ENCODE peak calls at places on chromosomes 5 and 9, in nine cellular contexts. W, Z, I, A, K, B, G, S and Y are unnamed samples.

GRCh38 chr5:170135796-170136490 is 30.2 kb downstream of the FOXI1 start:
- DNase-seq in W (no peak), A (no peak), S (no peak), B (peak), Z (no peak), G (no peak), I (peak), K (no peak), Y (no peak)

GRCh38 chr5:57348376-57348775 is 134.2 kb downstream of the ACTBL2 start:
- DNase-seq in W (no peak), G (no peak), Z (no peak), S (no peak), I (no peak), A (no peak), B (peak), K (no peak), Y (no peak)

GRCh38 chr5:170791325-170791954 is 7.9 kb downstream of the GABRP start:
- DNase-seq in S (peak), Z (peak), W (no peak), G (peak), K (peak), B (peak), A (peak), I (no peak), Y (peak)

GRCh38 chr5:159341914-159342313 is 11.6 kb upstream of the IL12B start:
- DNase-seq in G (peak), A (no peak), W (peak), Z (peak), I (no peak), S (peak), K (no peak), B (peak), Y (peak)

GRCh38 chr5:137486707-137487106 is 12.4 kb downstream of the SPOCK1 start:
- DNase-seq in A (no peak), Z (peak), G (peak), K (no peak), W (no peak), S (peak), I (no peak), B (peak), Y (peak)

GRCh38 chr9:131668439-131669233 is 71.2 kb downstream of the RAPGEF1 start:
- DNase-seq in G (no peak), S (peak), A (peak), I (no peak), B (peak), W (peak), K (peak), Z (peak), Y (peak)

GRCh38 chr5:164097747-164098146 is 592.3 kb downstream of the MAT2B start:
- DNase-seq in W (no peak), I (no peak), B (peak), K (no peak), G (no peak), A (no peak), Z (no peak), S (no peak), Y (no peak)

GRCh38 chr5:172840077-172840777 is 6.2 kb downstream of the ERGIC1 start:
- DNase-seq in G (no peak), K (no peak), S (no peak), A (no peak), I (no peak), B (peak), W (peak), Z (no peak), Y (peak)

GRCh38 chr9:105119166-105119565 is 125.3 kb upstream of the SLC44A1 start:
- DNase-seq in K (no peak), I (no peak), A (no peak), W (no peak), S (no peak), B (no peak), G (no peak), Z (no peak), Y (no peak)

GRCh38 chr9:97293207-97293721 is 14.2 kb upstream of the CCDC180 start:
- DNase-seq in Z (peak), W (peak), B (peak), A (no peak), K (no peak), I (no peak), G (no peak), S (peak), Y (peak)

GRCh38 chr9:34374905-34375552 is 1.7 kb downstream of the MYORG start:
- DNase-seq in I (peak), B (no peak), A (peak), S (no peak), G (no peak), W (no peak), K (peak), Z (no peak), Y (no peak)

GRCh38 chr5:158875272-158875679 is 224.4 kb downstream of the EBF1 start:
- DNase-seq in A (no peak), G (no peak), B (peak), Z (peak), K (peak), W (no peak), I (no peak), S (no peak), Y (peak)

GRCh38 chr5:179367491-179367890 is 22.2 kb upstream of the ADAMTS2 start:
- DNase-seq in B (no peak), A (no peak), Z (no peak), K (no peak), S (no peak), W (peak), G (no peak), I (no peak), Y (no peak)

GRCh38 chr5:122312670-122312988 is 592 bp downstream of the SNCAIP start:
- DNase-seq in B (no peak), W (peak), I (no peak), G (no peak), S (no peak), K (no peak), A (no peak), Z (no peak), Y (no peak)

GRCh38 chr9:134434896-134435506 is 108.7 kb downstream of the RXRA start:
- DNase-seq in A (peak), S (peak), K (no peak), I (peak), B (peak), W (peak), Z (peak), G (peak), Y (peak)

GRCh38 chr5:145162641-145163040 is 672.5 kb downstream of the PRELID2 start:
- DNase-seq in G (no peak), A (no peak), B (no peak), W (no peak), K (no peak), S (no peak), Z (no peak), I (no peak), Y (no peak)

GRCh38 chr5:172683264-172683663 is 42.2 kb downstream of the NEURL1B start:
- DNase-seq in B (no peak), A (no peak), W (no peak), Z (no peak), S (no peak), I (no peak), K (no peak), G (no peak), Y (no peak)

GRCh38 chr9:95648225-95648624 is 131.5 kb upstream of the PTCH1 start:
- DNase-seq in I (no peak), B (no peak), S (no peak), K (no peak), A (no peak), G (no peak), W (no peak), Z (no peak), Y (no peak)

GRCh38 chr5:139482050-139482889 is at the start of gene STING1:
- DNase-seq in B (peak), G (peak), W (peak), I (peak), K (no peak), S (peak), Z (peak), A (peak), Y (peak)

GRCh38 chr5:139167052-139167451 is 31.1 kb downstream of the SIL1 start:
- DNase-seq in G (no peak), S (no peak), I (no peak), W (no peak), A (no peak), B (no peak), Z (no peak), K (no peak), Y (no peak)

GRCh38 chr5:32020271-32020670 is 153.8 kb downstream of the GOLPH3 start:
- DNase-seq in Z (no peak), I (no peak), S (no peak), K (peak), W (no peak), B (no peak), G (no peak), A (no peak), Y (no peak)

GRCh38 chr5:74250304-74251102 is 390.0 kb downstream of the ENC1 start:
- DNase-seq in Z (no peak), K (no peak), I (peak), G (no peak), B (no peak), W (no peak), A (no peak), S (no peak), Y (no peak)

GRCh38 chr5:170059221-170059620 is 46.5 kb upstream of the FOXI1 start:
- DNase-seq in B (no peak), W (no peak), Z (no peak), S (no peak), K (no peak), G (no peak), I (no peak), A (no peak), Y (no peak)

GRCh38 chr5:62115009-62115408 is 191.0 kb upstream of the KIF2A start:
- DNase-seq in K (no peak), Z (no peak), W (no peak), S (no peak), I (no peak), A (no peak), B (no peak), G (no peak), Y (peak)

GRCh38 chr5:122182491-122182921 is 53.2 kb downstream of the ZNF474 start:
- DNase-seq in Z (peak), B (peak), W (no peak), I (no peak), S (peak), K (no peak), A (peak), G (peak), Y (peak)

GRCh38 chr9:81683214-81683613 is 6.1 kb downstream of the TLE1 start:
- DNase-seq in I (no peak), Z (no peak), A (no peak), K (no peak), S (no peak), B (no peak), W (no peak), G (no peak), Y (no peak)

GRCh38 chr5:133969654-133970324 is 1.4 kb upstream of the C5orf15 start:
- DNase-seq in B (no peak), W (no peak), Z (no peak), G (no peak), I (peak), K (peak), S (peak), A (no peak), Y (no peak)
- H3K4me3 ChIP-seq in B (no peak), W (no peak), Z (no peak), G (no peak), I (no peak), K (peak), S (no peak), A (no peak), Y (no peak)

DNA sequence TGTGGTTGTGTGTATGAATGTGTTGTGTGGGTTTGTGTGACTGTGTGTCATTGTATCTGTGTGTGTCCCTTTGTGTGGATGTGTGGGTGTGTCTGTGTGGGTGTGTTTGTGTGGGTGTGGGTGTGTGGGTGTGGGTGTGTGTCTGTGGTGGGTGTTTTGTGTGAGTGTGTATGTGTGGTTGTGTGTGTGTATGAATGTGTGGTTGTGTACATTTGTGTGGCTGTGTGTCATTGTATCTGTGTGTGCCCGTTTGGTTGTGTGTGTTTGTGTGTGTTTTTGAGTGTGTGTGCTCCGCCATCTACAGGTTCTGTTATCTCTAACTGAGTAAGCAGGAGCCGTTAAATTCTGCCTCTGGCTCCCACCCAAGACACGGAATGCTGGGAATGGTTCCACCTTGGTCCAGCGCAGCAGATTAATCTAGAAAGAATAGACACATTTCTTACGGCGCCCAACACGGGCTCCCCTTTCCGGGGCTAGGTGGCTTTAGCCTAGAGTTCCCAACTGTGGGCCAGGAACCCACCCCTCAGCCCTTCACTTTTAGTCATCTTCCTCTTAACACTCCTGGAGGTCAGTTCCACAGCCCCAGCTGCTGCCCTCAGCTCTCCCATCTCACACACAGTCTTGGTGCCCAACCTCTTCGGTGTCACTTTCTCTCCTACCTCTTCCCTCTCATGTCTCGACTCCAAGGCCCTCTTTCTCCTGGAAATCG is 197.1 kb downstream of the TTLL11 start:
- DNase-seq in A (peak), G (no peak), I (no peak), K (no peak), B (peak), S (no peak), W (no peak), Z (no peak), Y (peak)
- TF ChIP-seq CTCF in A (peak), G (no peak), I (no peak), K (no peak), B (no peak), S (no peak), W (no peak), Z (no peak), Y (no peak)

DNA sequence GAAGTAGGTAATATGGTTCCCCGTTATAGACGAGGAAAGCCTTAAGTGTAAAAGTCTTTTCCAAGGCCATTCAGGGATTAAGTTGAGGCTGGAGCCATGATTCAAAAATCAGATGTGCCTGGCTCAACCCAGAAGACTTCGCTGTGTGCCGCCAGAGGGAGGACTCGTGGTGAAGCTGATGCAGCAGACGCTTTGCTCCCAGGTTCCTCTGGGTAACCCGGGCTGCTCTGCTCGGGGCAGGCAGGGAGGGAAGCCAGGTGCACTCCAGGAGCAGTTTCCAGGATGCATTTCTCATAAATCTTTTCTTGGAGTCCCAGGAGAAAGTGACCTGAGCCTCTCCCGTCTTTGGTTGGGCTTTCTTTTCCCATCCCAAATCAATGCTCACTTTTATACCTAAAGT is 62.9 kb upstream of the ICE1 start:
- DNase-seq in W (no peak), A (no peak), Z (no peak), I (no peak), G (no peak), B (no peak), K (no peak), S (no peak), Y (no peak)
- H3K4me3 ChIP-seq in W (no peak), A (no peak), Z (no peak), I (no peak), G (no peak), B (no peak), K (no peak), S (no peak), Y (no peak)

GRCh38 chr5:11054014-11054413 is 293.0 kb upstream of the DAP start:
- DNase-seq in Z (no peak), I (peak), S (no peak), G (no peak), B (no peak), W (no peak), A (no peak), K (no peak), Y (no peak)
- TF ChIP-seq CTCF in Z (no peak), I (no peak), S (no peak), G (no peak), B (no peak), W (no peak), A (no peak), K (no peak), Y (no peak)

GRCh38 chr5:97840643-97841042 is 657.6 kb upstream of the RIOK2 start:
- DNase-seq in S (peak), I (no peak), K (no peak), B (peak), W (no peak), G (no peak), Z (peak), A (no peak), Y (peak)
- H3K4me3 ChIP-seq in S (no peak), I (no peak), K (no peak), B (no peak), W (no peak), G (no peak), Z (no peak), A (no peak), Y (no peak)

GRCh38 chr9:74533253-74533652 is 36.1 kb downstream of the RORB start:
- DNase-seq in W (no peak), S (no peak), G (no peak), Z (no peak), A (no peak), K (no peak), I (no peak), B (no peak), Y (no peak)

DNA sequence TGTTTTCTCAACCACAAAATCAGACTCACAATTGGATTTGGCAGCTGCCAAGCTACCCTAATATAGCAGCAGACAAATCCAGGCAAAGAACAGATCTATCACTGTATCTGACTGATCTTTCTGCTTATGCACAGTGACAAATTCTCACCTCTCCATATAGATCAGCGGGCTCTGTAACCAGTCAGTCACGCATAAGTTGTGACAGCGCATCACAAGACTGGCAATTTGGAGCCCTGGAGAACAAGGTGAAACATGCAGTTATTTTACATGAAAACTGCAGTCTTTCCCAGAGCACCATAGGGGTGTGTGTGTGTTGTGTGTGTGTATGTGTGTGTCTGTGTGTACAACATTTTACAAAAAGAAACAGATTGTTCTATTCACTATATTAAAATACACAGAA is 37.7 kb downstream of the RORB start:
- DNase-seq in I (no peak), S (no peak), W (no peak), G (no peak), K (no peak), Z (no peak), A (no peak), B (no peak), Y (no peak)
- TF ChIP-seq CTCF in I (no peak), S (no peak), W (no peak), G (no peak), K (no peak), Z (no peak), A (no peak), B (no peak), Y (no peak)

GRCh38 chr9:77013932-77014596 is 5.4 kb upstream of the FOXB2 start:
- DNase-seq in G (no peak), B (no peak), S (no peak), A (no peak), Z (no peak), W (no peak), I (peak), K (no peak), Y (no peak)
- H3K4me3 ChIP-seq in G (no peak), B (no peak), S (no peak), A (no peak), Z (no peak), W (no peak), I (no peak), K (no peak), Y (no peak)

GRCh38 chr9:89626741-89627265 is 22.0 kb downstream of the GADD45G start:
- DNase-seq in B (no peak), Z (no peak), G (no peak), A (no peak), S (no peak), I (no peak), W (no peak), K (no peak), Y (no peak)
- TF ChIP-seq CTCF in B (no peak), Z (no peak), G (no peak), A (no peak), S (no peak), I (no peak), W (no peak), K (no peak), Y (no peak)